ENCODE peak calls at places on chromosomes 1 and 21, in seven cellular contexts. S is testis, C is IMR-90, F is hepatocyte, T is pancreas, B is A549, J is left ventricle myocardium inferior. W is an unnamed sample. For H3K4me1, the result is how much of the 10 kb centered on the place peaks cover.

GRCh38 chr1:226677121-226678020 is 61.7 kb downstream of the ITPKB start:
- DNase-seq in T (peak), F (peak), S (peak), B (peak), J (peak), C (peak), W (peak)

GRCh38 chr1:47599777-47600176 is 161.9 kb downstream of the FOXD2 start:
- DNase-seq in F (no peak), J (no peak), T (no peak), S (no peak), B (no peak), C (no peak), W (no peak)

GRCh38 chr1:23478896-23479790 is 4.8 kb downstream of the ASAP3 start:
- DNase-seq in T (peak), S (peak), J (peak), B (no peak), F (peak), C (peak), W (peak)

GRCh38 chr1:56229183-56229582 is 350.2 kb downstream of the PLPP3 start:
- DNase-seq in J (no peak), T (no peak), F (peak), S (no peak), C (no peak), B (no peak), W (no peak)

GRCh38 chr21:31173881-31174555 is 135.7 kb upstream of the KRTAP19-8 start:
- DNase-seq in B (no peak), J (peak), C (no peak), S (no peak), F (no peak), T (peak), W (no peak)

GRCh38 chr1:53545663-53546408 is 86.6 kb downstream of the DMRTB1 start:
- DNase-seq in T (no peak), J (peak), F (no peak), S (no peak), C (peak), B (no peak), W (peak)

GRCh38 chr1:239914827-239915231 is 176.9 kb upstream of the FMN2 start:
- DNase-seq in C (peak), F (no peak), S (no peak), T (no peak), J (no peak), B (peak), W (no peak)

GRCh38 chr1:145975216-145975615 is 10.7 kb downstream of the POLR3GL start:
- DNase-seq in B (no peak), F (no peak), J (no peak), S (no peak), C (no peak), T (no peak), W (no peak)

GRCh38 chr1:244887281-244887680 is 22.9 kb upstream of the HNRNPU start:
- DNase-seq in C (no peak), F (no peak), S (no peak), J (no peak), B (no peak), T (no peak), W (no peak)

GRCh38 chr1:226973898-226974543 is 33.9 kb downstream of the COQ8A start:
- DNase-seq in B (no peak), S (peak), F (peak), T (peak), J (peak), C (peak), W (peak)

GRCh38 chr1:147585640-147586383 is 44.5 kb downstream of the BCL9 start:
- DNase-seq in S (no peak), F (peak), T (no peak), C (no peak), J (no peak), B (no peak), W (no peak)

GRCh38 chr1:88451856-88452255 is 232.2 kb upstream of the PKN2 start:
- DNase-seq in T (no peak), S (no peak), C (no peak), F (no peak), B (no peak), J (no peak), W (no peak)

GRCh38 chr1:38344705-38345104 is 298.1 kb upstream of the POU3F1 start:
- DNase-seq in T (no peak), S (no peak), J (no peak), F (no peak), B (no peak), C (no peak), W (no peak)

GRCh38 chr1:212712451-212713303 is 13.0 kb upstream of the BATF3 start:
- DNase-seq in B (no peak), C (peak), S (no peak), T (no peak), F (no peak), J (no peak), W (no peak)

GRCh38 chr1:37480125-37480466 is 5.7 kb downstream of the ZC3H12A start:
- DNase-seq in J (no peak), C (no peak), F (no peak), T (peak), S (no peak), B (no peak), W (no peak)

GRCh38 chr21:33033094-33033951 is 7.6 kb downstream of the OLIG2 start:
- DNase-seq in B (no peak), J (no peak), S (no peak), C (no peak), T (no peak), F (no peak), W (no peak)

GRCh38 chr1:17301767-17302166 is 6.2 kb upstream of the PADI4 start:
- DNase-seq in T (no peak), S (no peak), J (no peak), F (no peak), B (no peak), C (no peak), W (no peak)

GRCh38 chr1:214135886-214136285 is 145.1 kb upstream of the SMYD2 start:
- DNase-seq in S (no peak), T (no peak), J (no peak), B (no peak), F (no peak), C (no peak), W (no peak)

GRCh38 chr21:27450216-27450615 is 483.3 kb upstream of the ADAMTS5 start:
- DNase-seq in J (no peak), T (no peak), B (no peak), S (no peak), C (no peak), F (no peak), W (no peak)

GRCh38 chr1:36248250-36248894 is 24.1 kb downstream of the THRAP3 start:
- DNase-seq in S (peak), F (peak), T (peak), C (peak), B (peak), J (peak), W (peak)

GRCh38 chr1:241115784-241116183 is 241.2 kb downstream of the RGS7 start:
- DNase-seq in B (no peak), S (no peak), C (no peak), F (no peak), T (no peak), J (no peak), W (no peak)

GRCh38 chr1:26168410-26169167 is at the start of gene C1orf232:
- DNase-seq in F (peak), J (no peak), C (no peak), S (no peak), B (no peak), T (no peak), W (peak)

GRCh38 chr1:244161111-244161510 is 110.0 kb downstream of the ZBTB18 start:
- DNase-seq in T (no peak), S (no peak), F (no peak), B (no peak), J (no peak), C (no peak), W (no peak)

GRCh38 chr1:201949491-201949890 is 3.1 kb upstream of the LMOD1 start:
- DNase-seq in S (no peak), J (no peak), B (no peak), F (no peak), T (no peak), C (no peak), W (no peak)

GRCh38 chr1:169207825-169208520 is 101.5 kb downstream of the ATP1B1 start:
- DNase-seq in C (no peak), B (no peak), T (no peak), F (no peak), S (no peak), J (no peak), W (no peak)

GRCh38 chr1:107277022-107277421 is 136.2 kb downstream of the NTNG1 start:
- DNase-seq in T (no peak), J (no peak), S (peak), C (peak), F (peak), B (no peak), W (no peak)

GRCh38 chr1:223228931-223229528 is 86.0 kb upstream of the TLR5 start:
- DNase-seq in T (no peak), B (no peak), J (no peak), F (no peak), C (no peak), S (no peak), W (no peak)

GRCh38 chr21:17479606-17480005 is 33.2 kb upstream of the CXADR start:
- DNase-seq in F (no peak), J (no peak), S (no peak), C (no peak), T (no peak), B (no peak), W (no peak)

GRCh38 chr1:59645893-59646292 is 168.9 kb upstream of the HOOK1 start:
- DNase-seq in J (no peak), C (peak), S (no peak), F (no peak), T (no peak), B (no peak), W (no peak)

GRCh38 chr1:17603091-17603841 is 63.8 kb downstream of the ARHGEF10L start:
- DNase-seq in S (no peak), C (no peak), T (no peak), J (no peak), F (no peak), B (no peak), W (no peak)

GRCh38 chr1:162230096-162230495 is 146.6 kb downstream of the SPATA46 start:
- DNase-seq in C (no peak), F (no peak), J (peak), T (peak), B (no peak), S (no peak), W (no peak)

GRCh38 chr1:12063141-12064072 is at the start of gene TNFRSF8:
- DNase-seq in F (no peak), S (no peak), C (peak), B (no peak), J (no peak), T (no peak), W (no peak)

GRCh38 chr1:40861227-40862003 is 748 bp downstream of the CITED4 start:
- DNase-seq in B (no peak), T (peak), J (peak), S (peak), C (peak), F (peak), W (peak)

GRCh38 chr1:222068937-222069336 is 327.0 kb upstream of the DUSP10 start:
- DNase-seq in T (no peak), B (no peak), J (no peak), S (no peak), F (no peak), C (no peak), W (no peak)

GRCh38 chr1:16088996-16089395 is 15.5 kb upstream of the FAM131C start:
- DNase-seq in S (no peak), C (peak), B (no peak), J (peak), T (no peak), F (peak), W (no peak)

DNA sequence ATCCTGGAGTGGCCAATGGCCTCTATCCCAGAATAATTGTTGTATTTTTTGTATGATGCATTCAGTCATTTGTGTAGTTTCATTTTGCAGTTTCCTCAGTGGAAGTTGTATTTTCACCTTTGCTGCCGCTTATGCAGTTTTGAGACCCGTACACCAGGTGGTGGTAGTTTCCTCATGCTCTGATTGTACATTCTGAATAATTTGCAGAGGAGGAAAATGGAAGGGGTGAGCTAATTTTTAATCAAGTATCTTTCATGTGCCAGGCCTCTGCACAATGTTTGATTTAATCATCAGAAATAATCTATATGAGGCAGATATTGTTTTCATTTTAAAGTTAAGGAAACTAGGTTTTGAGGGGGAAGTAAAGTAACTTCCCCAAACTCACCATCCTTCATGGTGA is 29.5 kb downstream of the HLX start:
- DNase-seq in J (no peak), T (no peak), C (peak), F (peak), B (no peak), S (no peak), W (no peak)
- TF ChIP-seq CTCF in J (peak), T (no peak), C (peak), F (peak), B (peak), S (peak), W (peak)

GRCh38 chr1:207752456-207753132 is 740 bp downstream of the CD46 start:
- DNase-seq in T (peak), B (no peak), C (peak), S (peak), F (peak), J (no peak), W (no peak)

GRCh38 chr1:207754942-207755689 is 3.3 kb downstream of the CD46 start:
- DNase-seq in T (no peak), S (no peak), C (no peak), F (no peak), B (no peak), J (no peak), W (no peak)

GRCh38 chr1:207755846-207756692 is 4.2 kb downstream of the CD46 start:
- DNase-seq in S (no peak), T (no peak), F (no peak), C (no peak), J (no peak), B (no peak), W (no peak)

GRCh38 chr1:207753611-207754010 is 1.8 kb downstream of the CD46 start:
- DNase-seq in T (no peak), B (no peak), S (no peak), C (no peak), J (no peak), F (no peak), W (no peak)

DNA sequence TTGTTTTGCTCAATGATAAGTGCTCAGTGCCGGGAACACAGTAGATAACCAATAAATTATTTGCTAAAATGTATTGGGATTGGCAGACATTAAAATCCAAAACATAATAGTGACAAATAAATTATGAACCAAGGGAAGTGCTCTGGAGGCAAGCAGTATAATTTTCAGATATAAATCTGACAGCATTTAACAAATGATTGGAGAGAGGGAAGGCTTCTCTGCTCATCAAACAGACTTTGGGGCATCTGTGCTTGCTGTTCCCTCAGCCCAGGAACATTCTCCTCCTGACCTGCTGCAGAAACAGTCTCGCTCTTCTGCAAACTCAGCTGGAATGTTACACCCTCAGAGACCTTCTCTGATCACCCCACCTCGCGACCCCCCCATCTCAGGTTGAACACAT is 2.2 kb downstream of the CD46 start:
- DNase-seq in F (no peak), B (no peak), J (no peak), S (no peak), C (no peak), T (no peak), W (no peak)
- H3K4me1 ChIP-seq in F (under half), B (half or more), J (half or more), S (under half), C (under half), T (under half), W (under half)

DNA sequence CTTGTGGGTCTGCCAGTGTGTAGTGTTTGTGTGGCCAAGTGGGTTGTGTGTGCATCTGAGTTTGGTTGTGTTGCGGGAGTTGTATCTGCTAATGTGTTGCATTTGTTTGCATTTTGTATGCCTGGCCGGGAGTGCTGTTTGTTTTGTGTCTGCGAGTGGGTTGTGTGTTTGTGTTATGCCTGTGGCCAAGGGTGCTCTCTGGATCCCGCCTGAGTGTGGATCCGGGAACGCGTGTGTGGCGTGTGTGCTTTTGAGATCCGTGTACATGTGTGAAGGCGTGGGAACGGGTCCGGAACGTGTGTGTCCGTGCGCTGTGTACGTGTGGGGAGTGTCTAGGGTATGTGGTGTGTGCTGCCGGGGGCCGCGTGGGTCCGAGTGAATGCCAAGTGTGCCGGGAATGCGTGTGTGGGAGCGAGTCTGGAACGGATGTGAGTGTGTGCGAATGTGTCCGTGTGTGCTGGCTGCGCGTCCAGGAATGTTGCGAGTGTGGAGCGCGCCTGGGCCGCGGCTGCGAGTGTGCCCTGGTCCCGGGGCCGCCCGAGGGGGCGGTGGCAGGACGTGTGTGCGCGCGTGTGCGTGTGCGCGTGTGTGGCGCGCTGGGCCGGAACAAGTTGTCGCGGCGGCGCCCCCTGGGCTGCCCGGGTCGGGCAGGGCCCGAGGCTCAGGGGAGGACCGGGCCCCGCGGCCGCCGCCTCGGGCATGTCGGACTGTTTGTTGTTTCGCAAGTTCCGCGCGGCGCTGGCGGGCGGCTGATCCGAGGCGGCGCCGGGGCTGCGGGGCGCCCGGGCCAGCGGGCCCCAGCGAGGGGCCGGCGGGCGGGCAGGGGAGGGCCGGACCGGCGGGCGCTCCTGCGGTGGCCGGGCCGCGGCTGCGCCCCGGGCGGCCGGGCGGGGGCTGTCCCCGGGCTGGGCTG is 927 bp downstream of the PTPRU start:
- DNase-seq in F (peak), S (peak), C (peak), J (peak), B (no peak), T (no peak), W (peak)
- TF ChIP-seq CTCF in F (no peak), S (no peak), C (no peak), J (no peak), B (no peak), T (no peak), W (no peak)

DNA sequence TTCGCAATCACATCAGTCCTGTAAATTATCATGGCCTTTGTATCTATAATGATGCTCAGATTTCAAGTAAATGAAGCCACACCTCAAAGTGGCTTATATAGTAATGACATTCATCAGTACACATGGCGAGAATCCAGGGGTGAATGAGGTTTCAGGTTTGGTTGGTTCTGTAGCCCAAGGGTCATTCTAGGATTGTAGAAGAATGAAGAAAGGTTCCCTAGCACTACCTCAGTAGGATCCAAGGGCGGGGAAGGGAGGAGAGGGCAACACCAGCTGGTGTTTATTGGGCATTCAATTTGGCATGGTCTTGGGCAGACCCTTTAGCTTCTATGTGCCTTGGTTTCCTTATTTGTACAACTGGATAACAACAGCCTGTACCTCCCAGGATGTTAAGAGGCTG is 388.0 kb downstream of the PTPRU start:
- DNase-seq in S (no peak), B (no peak), C (no peak), T (no peak), J (no peak), F (no peak), W (no peak)
- H3K4me1 ChIP-seq in S (under half), B (under half), C (under half), T (under half), J (under half), F (under half), W (under half)

GRCh38 chr21:45695086-45695485 is 51.6 kb downstream of the PCBP3 start:
- DNase-seq in F (no peak), T (no peak), B (no peak), C (no peak), J (no peak), S (no peak), W (no peak)
- TF ChIP-seq CTCF in F (peak), T (no peak), B (no peak), C (no peak), J (no peak), S (no peak), W (no peak)

GRCh38 chr1:228141082-228141870 is 1.2 kb downstream of the GUK1 start:
- DNase-seq in F (peak), S (peak), C (peak), J (peak), T (peak), B (no peak), W (peak)
- H3K4me1 ChIP-seq in F (under half), S (under half), C (under half), J (half or more), T (under half), B (under half), W (under half)

GRCh38 chr1:228262475-228262874 is 54.6 kb downstream of the OBSCN start:
- DNase-seq in J (no peak), B (no peak), C (no peak), T (no peak), S (no peak), F (no peak), W (no peak)

GRCh38 chr1:228263636-228264035 is 55.8 kb downstream of the OBSCN start:
- DNase-seq in T (no peak), C (no peak), F (no peak), J (no peak), S (no peak), B (no peak), W (no peak)

GRCh38 chr1:228264100-228264816 is 56.4 kb downstream of the OBSCN start:
- DNase-seq in S (no peak), T (no peak), J (no peak), C (no peak), F (no peak), B (no peak), W (no peak)

GRCh38 chr1:228267962-228268890 is 60.4 kb downstream of the OBSCN start:
- DNase-seq in S (peak), C (no peak), J (peak), F (no peak), B (no peak), T (no peak), W (no peak)

DNA sequence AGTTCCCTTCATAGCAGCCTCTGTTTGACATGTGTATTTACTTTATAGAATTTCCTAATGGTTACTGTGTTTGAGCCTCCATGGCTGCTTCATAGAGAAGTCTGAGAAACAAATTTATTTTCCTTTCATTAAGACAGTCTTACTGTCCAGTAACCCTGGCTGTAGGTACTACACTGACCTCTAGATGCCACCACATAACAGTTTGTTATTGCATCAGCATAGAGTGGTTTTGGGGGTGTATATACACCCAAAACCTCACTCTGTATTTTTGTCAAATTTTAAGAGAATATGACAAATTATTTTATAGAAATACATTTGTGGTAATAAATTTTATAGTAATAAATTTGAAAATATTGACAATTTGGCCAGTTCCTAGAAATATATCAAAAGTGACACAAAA is 57.3 kb downstream of the OBSCN start:
- DNase-seq in F (no peak), T (no peak), S (no peak), C (peak), B (no peak), J (no peak), W (no peak)
- TF ChIP-seq CTCF in F (peak), T (no peak), S (no peak), C (peak), B (peak), J (peak), W (peak)